ENCODE peak calls at places on chromosomes 11 and 22, in five cellular contexts. M is kidney; P is IMR-90; L is CD8-positive, alpha-beta T cell; G is effector memory CD4-positive, alpha-beta T cell. C is an unnamed sample.

GRCh38 chr22:38871360-38872171 is 450 bp downstream of the CBX6 start:
- DNase-seq in P (no peak), G (no peak), L (no peak), M (peak; percentile 83), C (no peak)

GRCh38 chr11:69444381-69445130 is 36.9 kb upstream of the LINC01488 start:
- DNase-seq in M (peak; percentile 81), L (no peak), G (no peak), P (peak; percentile 93), C (no peak)

GRCh38 chr11:75731095-75731494 is 13.5 kb downstream of the MOGAT2 start:
- DNase-seq in G (no peak), P (no peak), M (no peak), L (no peak), C (no peak)

GRCh38 chr11:102622258-102622657 is 2.9 kb downstream of the MMP20 start:
- DNase-seq in G (no peak), M (no peak), P (no peak), L (no peak), C (no peak)

GRCh38 chr11:38766796-38767195 is 2168.8 kb upstream of the RAG2 start:
- DNase-seq in M (no peak), G (no peak), L (no peak), P (no peak), C (no peak)

GRCh38 chr11:2811206-2812091 is 74.1 kb downstream of the CDKN1C start:
- DNase-seq in M (peak; percentile 77), G (no peak), L (no peak), P (no peak), C (no peak)

GRCh38 chr22:36569999-36570398 is 41.0 kb upstream of the EIF3D start:
- DNase-seq in M (no peak), G (no peak), P (peak; percentile 27), L (no peak), C (peak; percentile 18)

GRCh38 chr22:35914665-35915476 is 113.8 kb downstream of the RBFOX2 start:
- DNase-seq in P (peak; percentile 91), L (no peak), M (no peak), G (no peak), C (peak; percentile 74)

GRCh38 chr11:66857234-66857926 is 516 bp downstream of the LRFN4 start:
- DNase-seq in G (no peak), M (peak; percentile 80), P (no peak), L (no peak), C (no peak)

GRCh38 chr11:110000045-110000502 is 93.1 kb upstream of the ZC3H12C start:
- DNase-seq in L (no peak), P (peak; percentile 99), G (no peak), M (no peak), C (peak; percentile 65)

GRCh38 chr22:27206001-27206746 is 548.8 kb downstream of the MIAT start:
- DNase-seq in P (peak; percentile 73), L (no peak), G (no peak), M (no peak), C (no peak)

GRCh38 chr22:49935561-49935960 is 17.1 kb downstream of the CRELD2 start:
- DNase-seq in M (peak; percentile 90), G (no peak), P (no peak), L (no peak), C (peak; percentile 42)

GRCh38 chr11:67429038-67429668 is 859 bp downstream of the RPS6KB2 start:
- DNase-seq in G (no peak), M (no peak), P (no peak), L (no peak), C (no peak)

GRCh38 chr11:2580444-2581050 is 119.2 kb downstream of the KCNQ1OT1 start:
- DNase-seq in G (no peak), P (no peak), M (peak; percentile 66), L (peak; percentile 2), C (no peak)

GRCh38 chr11:112439614-112440013 is 179.0 kb upstream of the PLET1 start:
- DNase-seq in G (no peak), L (no peak), P (no peak), M (no peak), C (no peak)

GRCh38 chr11:68929135-68929534 is 25.4 kb downstream of the IGHMBP2 start:
- DNase-seq in L (no peak), M (peak; percentile 70), G (no peak), P (no peak), C (no peak)

GRCh38 chr11:46367244-46367915 is 14.1 kb upstream of the MDK start:
- DNase-seq in L (peak; percentile 86), G (peak; percentile 61), P (peak; percentile 59), M (peak; percentile 80), C (no peak)

GRCh38 chr11:71266114-71266833 is 13.9 kb upstream of the SHANK2 start:
- DNase-seq in L (no peak), G (no peak), M (no peak), P (no peak), C (no peak)

GRCh38 chr11:116328410-116328809 is 444.4 kb downstream of the BUD13 start:
- DNase-seq in P (no peak), M (no peak), L (no peak), G (no peak), C (no peak)

GRCh38 chr22:30318773-30319419 is 7.8 kb downstream of the TBC1D10A start:
- DNase-seq in M (no peak), P (no peak), L (no peak), G (no peak), C (no peak)

GRCh38 chr11:19117760-19118097 is 761 bp downstream of the ZDHHC13 start:
- DNase-seq in L (no peak), M (no peak), G (no peak), P (peak; percentile 5), C (no peak)

GRCh38 chr11:64918056-64918455 is 1.0 kb upstream of the ATG2A start:
- DNase-seq in G (no peak), L (no peak), P (peak; percentile 70), M (no peak), C (peak; percentile 25)

GRCh38 chr22:37419916-37420655 is 7.2 kb downstream of the ELFN2 start:
- DNase-seq in P (peak; percentile 17), G (no peak), L (peak; percentile 20), M (peak; percentile 81), C (peak; percentile 14)

GRCh38 chr11:116465056-116465455 is 307.7 kb downstream of the BUD13 start:
- DNase-seq in L (no peak), P (no peak), M (no peak), G (no peak), C (no peak)

GRCh38 chr11:78027759-78028158 is 4.7 kb upstream of the KCTD14 start:
- DNase-seq in P (no peak), G (no peak), M (no peak), L (no peak), C (no peak)

GRCh38 chr22:17477401-17477833 is 85.9 kb upstream of the SLC25A18 start:
- DNase-seq in G (no peak), P (no peak), M (no peak), L (no peak), C (peak; percentile 4)

GRCh38 chr22:19395276-19395675 is 36.3 kb downstream of the HIRA start:
- DNase-seq in L (no peak), G (no peak), P (no peak), M (no peak), C (no peak)

GRCh38 chr11:83206221-83206620 is 12.7 kb downstream of the ANKRD42 start:
- DNase-seq in L (no peak), M (no peak), P (no peak), G (no peak), C (no peak)

GRCh38 chr22:31378123-31378522 is 21.3 kb upstream of the DRG1 start:
- DNase-seq in M (no peak), G (no peak), L (no peak), P (peak; percentile 31), C (no peak)

GRCh38 chr11:94926698-94927237 is 46.6 kb downstream of the CWC15 start:
- DNase-seq in G (no peak), P (peak; percentile 94), M (peak; percentile 95), L (no peak), C (peak; percentile 92)

GRCh38 chr11:17519486-17519885 is 24.7 kb downstream of the USH1C start:
- DNase-seq in G (no peak), L (no peak), P (no peak), M (no peak), C (no peak)

GRCh38 chr22:24427500-24428164 is at the start of gene ADORA2A:
- DNase-seq in G (peak; percentile 81), M (peak; percentile 89), P (no peak), L (peak; percentile 86), C (no peak)

GRCh38 chr11:830295-831131 is 2.2 kb upstream of the CD151 start:
- DNase-seq in G (peak; percentile 47), L (peak; percentile 72), M (peak; percentile 93), P (no peak), C (no peak)

GRCh38 chr11:117649656-117650055 is 147.4 kb downstream of the DSCAML1 start:
- DNase-seq in G (no peak), M (no peak), P (no peak), L (no peak), C (no peak)

GRCh38 chr11:121575250-121575962 is 122.6 kb upstream of the SORL1-AS1 start:
- DNase-seq in L (no peak), G (no peak), P (peak; percentile 81), M (peak; percentile 91), C (peak; percentile 38)

GRCh38 chr22:44970291-44970690 is 39.5 kb downstream of the PHF21B start:
- DNase-seq in M (no peak), L (no peak), P (no peak), G (no peak), C (no peak)

DNA sequence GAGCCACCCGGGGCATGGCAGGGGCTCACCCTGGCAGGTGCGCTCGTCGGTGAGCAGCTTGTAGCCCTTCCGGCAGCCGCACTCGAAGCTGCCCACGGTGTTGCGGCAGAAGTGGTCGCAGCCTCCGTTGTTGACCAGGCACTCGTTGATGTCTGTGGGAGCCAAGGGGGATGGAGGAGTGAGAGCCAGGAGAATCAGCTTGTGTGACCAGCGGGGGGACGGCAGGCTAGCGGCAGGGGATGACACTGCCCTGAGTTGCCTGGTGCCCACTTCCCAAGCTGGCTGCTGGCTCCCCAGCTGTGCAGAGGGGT is 44.7 kb upstream of the TTLL12 start:
- DNase-seq in L (no peak), G (no peak), P (no peak), M (no peak), C (no peak)
- H3K9me3 ChIP-seq in L (no peaks in the 10 kb centered on the region), G (no peaks in the 10 kb centered on the region), P (no peaks in the 10 kb centered on the region), M (no peaks in the 10 kb centered on the region), C (no peaks in the 10 kb centered on the region)

GRCh38 chr11:91960770-91961169 is 263.8 kb upstream of the FAT3 start:
- DNase-seq in M (no peak), G (no peak), P (no peak), L (no peak), C (no peak)
- H3K9me3 ChIP-seq in M (peaks cover 6% of the 10 kb centered on the region), G (peaks cover 4% of the 10 kb centered on the region), P (peaks cover 7% of the 10 kb centered on the region), L (no peaks in the 10 kb centered on the region), C (peaks cover 14% of the 10 kb centered on the region)

GRCh38 chr22:47388778-47389177 is 626.3 kb downstream of the TBC1D22A start:
- DNase-seq in M (peak; percentile 43), L (no peak), P (no peak), G (no peak), C (no peak)

GRCh38 chr22:47388331-47388730 is 625.9 kb downstream of the TBC1D22A start:
- DNase-seq in P (no peak), M (no peak), G (no peak), L (no peak), C (no peak)

GRCh38 chr22:47391169-47392053 is 629.0 kb downstream of the TBC1D22A start:
- DNase-seq in P (no peak), M (peak; percentile 53), L (no peak), G (no peak), C (no peak)

GRCh38 chr22:47390026-47390970 is 627.8 kb downstream of the TBC1D22A start:
- DNase-seq in L (no peak), G (no peak), P (no peak), M (peak; percentile 57), C (no peak)

GRCh38 chr22:47389201-47389600 is 626.8 kb downstream of the TBC1D22A start:
- DNase-seq in G (no peak), M (peak; percentile 45), L (no peak), P (no peak), C (no peak)
- H3K9me3 ChIP-seq in G (no peaks in the 10 kb centered on the region), M (no peaks in the 10 kb centered on the region), L (no peaks in the 10 kb centered on the region), P (peaks cover 22% of the 10 kb centered on the region), C (no peaks in the 10 kb centered on the region)

GRCh38 chr22:47277001-47277400 is 514.6 kb downstream of the TBC1D22A start:
- DNase-seq in P (no peak), G (no peak), L (no peak), M (peak; percentile 70), C (no peak)
- H3K9me3 ChIP-seq in P (peaks cover 3% of the 10 kb centered on the region), G (no peaks in the 10 kb centered on the region), L (no peaks in the 10 kb centered on the region), M (no peaks in the 10 kb centered on the region), C (no peaks in the 10 kb centered on the region)

C was measured in MG63.